ENCODE peak calls at places on chromosomes 12 and 14, in six cellular contexts. T, N, G, Q, B and C are unnamed samples.

GRCh38 chr14:22974530-22975313 is 7.6 kb downstream of the AJUBA start:
- DNase-seq in G (peak), T (no peak), B (no peak), Q (peak), N (no peak), C (no peak)

GRCh38 chr12:58566599-58566998 is 353.7 kb downstream of the LRIG3 start:
- DNase-seq in T (no peak), G (no peak), Q (peak), N (no peak), B (no peak), C (no peak)

GRCh38 chr14:75547552-75548250 is 25.4 kb downstream of the BATF start:
- DNase-seq in N (no peak), Q (no peak), G (no peak), B (no peak), T (no peak), C (no peak)

GRCh38 chr14:21091784-21092146 is 6.7 kb downstream of the ZNF219 start:
- DNase-seq in G (no peak), Q (no peak), B (no peak), N (no peak), T (no peak), C (peak)

GRCh38 chr14:81062816-81063215 is 107.4 kb downstream of the TSHR start:
- DNase-seq in B (no peak), G (no peak), T (peak), Q (peak), N (peak), C (no peak)

GRCh38 chr12:92827836-92828431 is 101.2 kb downstream of the EEA1 start:
- DNase-seq in Q (peak), G (no peak), B (no peak), T (peak), N (no peak), C (no peak)

GRCh38 chr12:101826766-101827368 is 3.9 kb downstream of the GNPTAB start:
- DNase-seq in T (no peak), G (no peak), Q (no peak), B (no peak), N (no peak), C (no peak)

GRCh38 chr12:114408881-114409795 is 3.2 kb upstream of the TBX5 start:
- DNase-seq in N (no peak), G (peak), T (no peak), B (no peak), Q (peak), C (no peak)

GRCh38 chr14:56808314-56809201 is 1.7 kb downstream of the OTX2 start:
- DNase-seq in Q (no peak), T (no peak), B (no peak), G (no peak), N (no peak), C (no peak)

GRCh38 chr14:49641697-49642129 is 6.7 kb upstream of the DNAAF2 start:
- DNase-seq in Q (no peak), N (no peak), T (no peak), G (no peak), B (no peak), C (no peak)

GRCh38 chr12:93580682-93581081 is 8.2 kb downstream of the SOCS2 start:
- DNase-seq in G (no peak), T (no peak), B (no peak), Q (no peak), N (no peak), C (no peak)

GRCh38 chr14:92033912-92034687 is 5.8 kb downstream of the TRIP11 start:
- DNase-seq in T (no peak), B (no peak), Q (no peak), G (no peak), N (no peak), C (no peak)

GRCh38 chr12:84920331-84920730 is 7.7 kb upstream of the SLC6A15 start:
- DNase-seq in G (no peak), B (no peak), T (no peak), N (no peak), Q (peak), C (no peak)

GRCh38 chr14:90201344-90201743 is 55.0 kb upstream of the PSMC1 start:
- DNase-seq in B (no peak), G (no peak), T (no peak), Q (no peak), N (no peak), C (no peak)

GRCh38 chr12:14190694-14191093 is 174.8 kb upstream of the ATF7IP start:
- DNase-seq in G (no peak), T (no peak), N (no peak), B (no peak), Q (no peak), C (no peak)

GRCh38 chr12:122097641-122098364 is 19.2 kb downstream of the MLXIP start:
- DNase-seq in B (no peak), N (peak), T (no peak), G (peak), Q (peak), C (no peak)

GRCh38 chr12:46364777-46365580 is 7.6 kb downstream of the SLC38A2 start:
- DNase-seq in N (peak), T (no peak), B (no peak), G (peak), Q (peak), C (no peak)

GRCh38 chr14:70398706-70399431 is 18.0 kb downstream of the SYNJ2BP start:
- DNase-seq in T (no peak), Q (no peak), N (no peak), B (no peak), G (no peak), C (peak)

GRCh38 chr14:50101417-50101816 is 15.0 kb downstream of the VCPKMT start:
- DNase-seq in N (no peak), T (no peak), B (no peak), Q (no peak), G (no peak), C (no peak)

GRCh38 chr12:72274926-72275325 is 2.8 kb downstream of the TRHDE start:
- DNase-seq in G (no peak), N (no peak), T (no peak), B (no peak), Q (peak), C (no peak)

GRCh38 chr14:100239200-100239839 is 376 bp downstream of the YY1 start:
- DNase-seq in Q (no peak), T (no peak), B (no peak), N (no peak), G (peak), C (peak)